ENCODE peak calls at places on chromosomes 1 and 21, in five cellular contexts. One of them, this sample, is unnamed.

GRCh38 chr1:26281091-26281958 is 1.4 kb downstream of the SH3BGRL3 start:
- DNase-seq in prostate gland: no peak
- DNase-seq in CD4-positive, alpha-beta memory T cell: peak; percentile 8
- DNase-seq in WTC11: no peak
- DNase-seq in sigmoid colon: no peak
- DNase-seq in this sample: no peak

GRCh38 chr1:240539700-240540414 is 72.1 kb downstream of the GREM2 start:
- DNase-seq in sigmoid colon: no peak
- DNase-seq in CD4-positive, alpha-beta memory T cell: peak; percentile 23
- DNase-seq in WTC11: no peak
- DNase-seq in prostate gland: no peak
- DNase-seq in this sample: no peak

GRCh38 chr1:27555700-27556424 is 48.1 kb downstream of the AHDC1 start:
- DNase-seq in prostate gland: no peak
- DNase-seq in CD4-positive, alpha-beta memory T cell: no peak
- DNase-seq in sigmoid colon: no peak
- DNase-seq in WTC11: no peak
- DNase-seq in this sample: no peak

GRCh38 chr1:24294228-24294672 is 24.9 kb upstream of the GRHL3 start:
- DNase-seq in sigmoid colon: peak; percentile 90
- DNase-seq in WTC11: no peak
- DNase-seq in prostate gland: peak; percentile 58
- DNase-seq in CD4-positive, alpha-beta memory T cell: no peak
- DNase-seq in this sample: peak; percentile 42

GRCh38 chr1:22454476-22455056 is 2.9 kb downstream of the ZBTB40 start:
- DNase-seq in prostate gland: no peak
- DNase-seq in CD4-positive, alpha-beta memory T cell: no peak
- DNase-seq in sigmoid colon: no peak
- DNase-seq in WTC11: no peak
- DNase-seq in this sample: no peak

GRCh38 chr1:21246905-21247642 is 43.2 kb downstream of the ECE1 start:
- DNase-seq in CD4-positive, alpha-beta memory T cell: no peak
- DNase-seq in WTC11: no peak
- DNase-seq in prostate gland: no peak
- DNase-seq in sigmoid colon: no peak
- DNase-seq in this sample: no peak

GRCh38 chr1:215844777-215845176 is 277.7 kb downstream of the KCTD3 start:
- DNase-seq in CD4-positive, alpha-beta memory T cell: no peak
- DNase-seq in WTC11: no peak
- DNase-seq in prostate gland: no peak
- DNase-seq in sigmoid colon: no peak
- DNase-seq in this sample: no peak

GRCh38 chr1:243950166-243950565 is 100.1 kb upstream of the AKT3 start:
- DNase-seq in CD4-positive, alpha-beta memory T cell: no peak
- DNase-seq in WTC11: no peak
- DNase-seq in prostate gland: no peak
- DNase-seq in sigmoid colon: no peak
- DNase-seq in this sample: no peak

GRCh38 chr1:176033879-176034278 is 173.2 kb downstream of the COP1 start:
- DNase-seq in sigmoid colon: no peak
- DNase-seq in prostate gland: no peak
- DNase-seq in WTC11: no peak
- DNase-seq in CD4-positive, alpha-beta memory T cell: no peak
- DNase-seq in this sample: no peak

GRCh38 chr1:36157115-36157903 is 1.3 kb downstream of the MAP7D1 start:
- DNase-seq in WTC11: no peak
- DNase-seq in prostate gland: no peak
- DNase-seq in CD4-positive, alpha-beta memory T cell: no peak
- DNase-seq in sigmoid colon: no peak
- DNase-seq in this sample: no peak

GRCh38 chr1:109767596-109768334 is 4.0 kb upstream of the EPS8L3 start:
- DNase-seq in CD4-positive, alpha-beta memory T cell: no peak
- DNase-seq in prostate gland: no peak
- DNase-seq in WTC11: peak; percentile 4
- DNase-seq in sigmoid colon: no peak
- DNase-seq in this sample: no peak

GRCh38 chr1:226804907-226805759 is 65.3 kb upstream of the PSEN2 start:
- DNase-seq in WTC11: no peak
- DNase-seq in CD4-positive, alpha-beta memory T cell: no peak
- DNase-seq in sigmoid colon: no peak
- DNase-seq in prostate gland: no peak
- DNase-seq in this sample: no peak

GRCh38 chr1:234619071-234619480 is 9.1 kb upstream of the IRF2BP2 start:
- DNase-seq in WTC11: no peak
- DNase-seq in sigmoid colon: no peak
- DNase-seq in prostate gland: no peak
- DNase-seq in CD4-positive, alpha-beta memory T cell: no peak
- DNase-seq in this sample: no peak

GRCh38 chr21:45401916-45402900 is 2.8 kb upstream of the COL18A1 start:
- DNase-seq in WTC11: peak; percentile 10
- DNase-seq in prostate gland: no peak
- DNase-seq in CD4-positive, alpha-beta memory T cell: no peak
- DNase-seq in sigmoid colon: peak; percentile 64
- DNase-seq in this sample: peak; percentile 36

GRCh38 chr1:55286851-55287602 is 71.9 kb upstream of the USP24 start:
- DNase-seq in sigmoid colon: no peak
- DNase-seq in prostate gland: no peak
- DNase-seq in CD4-positive, alpha-beta memory T cell: no peak
- DNase-seq in WTC11: no peak
- DNase-seq in this sample: no peak

GRCh38 chr1:92184632-92185031 is 33.1 kb upstream of the C1orf146 start:
- DNase-seq in sigmoid colon: no peak
- DNase-seq in CD4-positive, alpha-beta memory T cell: no peak
- DNase-seq in WTC11: no peak
- DNase-seq in prostate gland: no peak
- DNase-seq in this sample: no peak

GRCh38 chr1:11787804-11788436 is 17.8 kb downstream of the MTHFR start:
- DNase-seq in WTC11: no peak
- DNase-seq in CD4-positive, alpha-beta memory T cell: no peak
- DNase-seq in prostate gland: no peak
- DNase-seq in sigmoid colon: no peak
- DNase-seq in this sample: no peak

GRCh38 chr1:229620876-229621275 is 5.0 kb downstream of the TAF5L start:
- DNase-seq in prostate gland: no peak
- DNase-seq in CD4-positive, alpha-beta memory T cell: no peak
- DNase-seq in WTC11: no peak
- DNase-seq in sigmoid colon: no peak
- DNase-seq in this sample: peak; percentile 6

GRCh38 chr1:228088586-228089498 is 6.3 kb downstream of the ARF1 start:
- DNase-seq in prostate gland: no peak
- DNase-seq in WTC11: no peak
- DNase-seq in CD4-positive, alpha-beta memory T cell: no peak
- DNase-seq in sigmoid colon: peak; percentile 63
- DNase-seq in this sample: peak; percentile 38

GRCh38 chr1:23101101-23101827 is 67.4 kb downstream of the LUZP1 start:
- DNase-seq in prostate gland: no peak
- DNase-seq in CD4-positive, alpha-beta memory T cell: no peak
- DNase-seq in WTC11: no peak
- DNase-seq in sigmoid colon: no peak
- DNase-seq in this sample: no peak

GRCh38 chr1:24964811-24965570 is 34.9 kb upstream of the RUNX3 start:
- DNase-seq in prostate gland: no peak
- DNase-seq in WTC11: no peak
- DNase-seq in CD4-positive, alpha-beta memory T cell: peak; percentile 90
- DNase-seq in sigmoid colon: peak; percentile 61
- DNase-seq in this sample: no peak

GRCh38 chr1:80893140-80893539 is 907.6 kb upstream of the ADGRL2 start:
- DNase-seq in WTC11: no peak
- DNase-seq in CD4-positive, alpha-beta memory T cell: no peak
- DNase-seq in sigmoid colon: no peak
- DNase-seq in prostate gland: no peak
- DNase-seq in this sample: no peak

GRCh38 chr21:43196789-43197188 is 28.0 kb downstream of the CRYAA start:
- DNase-seq in CD4-positive, alpha-beta memory T cell: no peak
- DNase-seq in WTC11: peak; percentile 3
- DNase-seq in prostate gland: peak; percentile 93
- DNase-seq in sigmoid colon: peak; percentile 35
- DNase-seq in this sample: peak; percentile 29